ENCODE peak calls at places on chromosome 1, in seven cellular contexts. A is OCI-LY7, E is GM23248, G is MM.1S, V is GM23338, W is HCT116, Y is PC-3. X is an unnamed sample.

GRCh38 chr1:15678578-15678977 is 5.5 kb upstream of the PLEKHM2 start:
- DNase-seq in A (peak), E (peak), G (peak), V (peak), W (peak), Y (peak), X (no peak)

GRCh38 chr1:237181731-237182317 is 139.8 kb downstream of the RYR2 start:
- DNase-seq in A (no peak), E (peak), G (no peak), V (no peak), W (no peak), Y (peak), X (no peak)

GRCh38 chr1:38037481-38037939 is 9.1 kb downstream of the POU3F1 start:
- DNase-seq in A (peak), E (peak), G (no peak), V (no peak), W (no peak), Y (peak), X (no peak)

GRCh38 chr1:39026051-39026946 is at the start of gene NDUFS5:
- DNase-seq in A (peak), E (peak), G (peak), V (peak), W (peak), Y (peak), X (peak)

GRCh38 chr1:12617901-12618660 is at the start of gene DHRS3:
- DNase-seq in A (no peak), E (peak), G (peak), V (peak), W (peak), Y (peak), X (peak)

GRCh38 chr1:208243851-208244583 is at the start of gene PLXNA2:
- DNase-seq in A (peak), E (peak), G (peak), V (peak), W (peak), Y (peak), X (peak)

GRCh38 chr1:189605236-189605635 is 872.4 kb downstream of the BRINP3 start:
- DNase-seq in A (no peak), E (no peak), G (no peak), V (no peak), W (no peak), Y (peak), X (no peak)

GRCh38 chr1:170410391-170411146 is 121.4 kb upstream of the GORAB start:
- DNase-seq in A (no peak), E (peak), G (no peak), V (no peak), W (no peak), Y (peak), X (no peak)

GRCh38 chr1:225537554-225538251 is 109.9 kb upstream of the LBR start:
- DNase-seq in A (no peak), E (no peak), G (no peak), V (no peak), W (no peak), Y (no peak), X (no peak)

GRCh38 chr1:8343464-8344001 is 25.6 kb downstream of the SLC45A1 start:
- DNase-seq in A (no peak), E (peak), G (no peak), V (no peak), W (peak), Y (peak), X (no peak)

GRCh38 chr1:29664711-29665110 is 428.4 kb downstream of the PTPRU start:
- DNase-seq in A (no peak), E (no peak), G (no peak), V (no peak), W (no peak), Y (no peak), X (peak)

GRCh38 chr1:29096255-29096896 is 27.3 kb downstream of the TMEM200B start:
- DNase-seq in A (no peak), E (no peak), G (no peak), V (no peak), W (no peak), Y (peak), X (peak)

GRCh38 chr1:241934181-241934815 is 23.3 kb upstream of the BECN2 start:
- DNase-seq in A (no peak), E (peak), G (no peak), V (peak), W (no peak), Y (no peak), X (peak)

GRCh38 chr1:78408192-78408591 is 82.6 kb upstream of the PTGFR start:
- DNase-seq in A (no peak), E (peak), G (no peak), V (no peak), W (no peak), Y (no peak), X (no peak)

GRCh38 chr1:11680270-11681070 is 478 bp downstream of the MAD2L2 start:
- DNase-seq in A (peak), E (no peak), G (no peak), V (peak), W (no peak), Y (peak), X (peak)

GRCh38 chr1:166676981-166677380 is 162.3 kb upstream of the POGK start:
- DNase-seq in A (no peak), E (no peak), G (no peak), V (peak), W (no peak), Y (no peak), X (no peak)

GRCh38 chr1:119896303-119896702 is at the start of gene ADAM30:
- DNase-seq in A (no peak), E (no peak), G (no peak), V (peak), W (no peak), Y (no peak), X (peak)

GRCh38 chr1:68024635-68025338 is 25.6 kb downstream of the DIRAS3 start:
- DNase-seq in A (no peak), E (no peak), G (no peak), V (no peak), W (no peak), Y (no peak), X (no peak)

GRCh38 chr1:9753121-9753531 is 70.6 kb downstream of the CLSTN1 start:
- DNase-seq in A (no peak), E (peak), G (no peak), V (no peak), W (no peak), Y (peak), X (no peak)

GRCh38 chr1:93324486-93325464 is 20.9 kb upstream of the DR1 start:
- DNase-seq in A (no peak), E (peak), G (no peak), V (no peak), W (peak), Y (peak), X (no peak)

GRCh38 chr1:226798427-226799411 is 59.6 kb upstream of the ITPKB start:
- DNase-seq in A (peak), E (no peak), G (no peak), V (no peak), W (no peak), Y (no peak), X (no peak)
- TF ChIP-seq EZH2phosphoT487 in A (no peak), E (no peak), G (no peak), V (no peak), W (no peak), Y (no peak), X (no peak)

GRCh38 chr1:234582186-234582585 is 27.8 kb downstream of the IRF2BP2 start:
- DNase-seq in A (no peak), E (no peak), G (no peak), V (no peak), W (no peak), Y (no peak), X (no peak)
- H3K4me2 ChIP-seq in A (no peak), E (no peak), G (no peak), V (no peak), W (no peak), Y (no peak), X (no peak)

DNA sequence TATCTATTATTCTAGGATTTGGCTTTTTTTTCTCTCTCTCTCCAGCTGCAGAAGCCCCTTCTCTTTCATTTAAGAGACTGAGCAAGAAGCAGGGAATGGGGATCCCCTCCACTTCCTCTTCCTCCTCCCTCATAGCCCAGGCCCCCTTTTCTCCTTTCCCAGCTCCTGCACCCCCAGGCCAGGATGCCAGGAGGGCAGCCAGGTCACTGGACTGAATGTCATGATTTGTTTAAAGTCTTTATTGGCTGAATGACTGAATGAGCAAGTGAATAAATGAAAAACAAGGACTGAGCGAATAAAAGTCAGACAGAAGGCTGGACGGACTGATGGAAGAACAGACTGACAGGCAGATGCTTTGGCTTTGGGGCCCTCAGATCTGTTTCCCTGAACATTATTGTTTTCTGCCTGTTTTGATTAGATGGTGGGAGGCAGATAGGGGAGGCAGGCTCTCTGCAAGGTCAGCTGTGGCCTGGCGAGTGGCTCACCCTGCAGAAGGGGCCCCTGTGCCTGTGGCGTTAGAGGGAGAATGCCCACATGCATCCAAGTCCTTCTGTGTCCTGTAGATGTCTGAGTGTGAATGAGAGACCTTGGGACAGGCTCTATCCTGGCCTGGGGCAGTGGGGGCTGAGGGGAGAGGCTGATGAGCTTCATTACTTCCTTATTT is 20.3 kb upstream of the ADGRB2 start:
- DNase-seq in A (no peak), E (no peak), G (no peak), V (no peak), W (no peak), Y (no peak), X (no peak)
- TF ChIP-seq EZH2phosphoT487 in A (no peak), E (no peak), G (no peak), V (no peak), W (no peak), Y (no peak), X (no peak)

GRCh38 chr1:152743371-152744145 is 14.3 kb upstream of the KPRP start:
- DNase-seq in A (no peak), E (peak), G (no peak), V (no peak), W (no peak), Y (peak), X (no peak)
- H3K4me2 ChIP-seq in A (no peak), E (peak), G (no peak), V (no peak), W (no peak), Y (no peak), X (no peak)

GRCh38 chr1:200556005-200556404 is 64.5 kb downstream of the KIF14 start:
- DNase-seq in A (no peak), E (peak), G (no peak), V (peak), W (no peak), Y (peak), X (peak)

GRCh38 chr1:200546577-200546976 is 74.0 kb downstream of the KIF14 start:
- DNase-seq in A (no peak), E (no peak), G (no peak), V (no peak), W (no peak), Y (no peak), X (no peak)

DNA sequence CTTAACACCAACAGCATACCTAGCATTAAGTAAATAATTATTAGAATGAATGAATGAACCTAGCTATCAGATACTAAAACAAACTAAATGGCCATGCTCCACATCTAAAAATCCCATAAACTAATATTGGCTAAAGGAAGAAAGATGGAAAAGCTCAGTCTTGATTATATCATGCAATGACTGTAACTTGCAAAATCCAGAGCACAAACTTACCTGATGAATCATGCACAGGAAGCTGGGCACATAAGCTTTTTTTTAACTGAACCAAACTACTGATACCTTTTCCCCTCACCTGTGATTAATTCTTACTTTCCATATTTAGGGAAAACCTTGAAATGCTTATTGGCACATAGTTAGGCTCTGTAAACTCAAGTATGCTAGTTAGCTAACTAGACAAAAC is 70.2 kb downstream of the KIF14 start:
- DNase-seq in A (no peak), E (peak), G (no peak), V (no peak), W (no peak), Y (peak), X (no peak)
- TF ChIP-seq EZH2phosphoT487 in A (no peak), E (no peak), G (no peak), V (no peak), W (no peak), Y (no peak), X (no peak)

GRCh38 chr1:110265186-110265585 is 55.1 kb downstream of the KCNC4 start:
- DNase-seq in A (no peak), E (no peak), G (no peak), V (no peak), W (no peak), Y (no peak), X (no peak)

GRCh38 chr1:110260194-110260593 is 50.1 kb downstream of the KCNC4 start:
- DNase-seq in A (no peak), E (no peak), G (no peak), V (no peak), W (no peak), Y (no peak), X (no peak)

GRCh38 chr1:110264430-110264829 is 54.3 kb downstream of the KCNC4 start:
- DNase-seq in A (no peak), E (no peak), G (no peak), V (no peak), W (no peak), Y (no peak), X (no peak)

GRCh38 chr1:110262296-110262695 is 52.2 kb downstream of the KCNC4 start:
- DNase-seq in A (no peak), E (no peak), G (no peak), V (no peak), W (no peak), Y (no peak), X (no peak)

DNA sequence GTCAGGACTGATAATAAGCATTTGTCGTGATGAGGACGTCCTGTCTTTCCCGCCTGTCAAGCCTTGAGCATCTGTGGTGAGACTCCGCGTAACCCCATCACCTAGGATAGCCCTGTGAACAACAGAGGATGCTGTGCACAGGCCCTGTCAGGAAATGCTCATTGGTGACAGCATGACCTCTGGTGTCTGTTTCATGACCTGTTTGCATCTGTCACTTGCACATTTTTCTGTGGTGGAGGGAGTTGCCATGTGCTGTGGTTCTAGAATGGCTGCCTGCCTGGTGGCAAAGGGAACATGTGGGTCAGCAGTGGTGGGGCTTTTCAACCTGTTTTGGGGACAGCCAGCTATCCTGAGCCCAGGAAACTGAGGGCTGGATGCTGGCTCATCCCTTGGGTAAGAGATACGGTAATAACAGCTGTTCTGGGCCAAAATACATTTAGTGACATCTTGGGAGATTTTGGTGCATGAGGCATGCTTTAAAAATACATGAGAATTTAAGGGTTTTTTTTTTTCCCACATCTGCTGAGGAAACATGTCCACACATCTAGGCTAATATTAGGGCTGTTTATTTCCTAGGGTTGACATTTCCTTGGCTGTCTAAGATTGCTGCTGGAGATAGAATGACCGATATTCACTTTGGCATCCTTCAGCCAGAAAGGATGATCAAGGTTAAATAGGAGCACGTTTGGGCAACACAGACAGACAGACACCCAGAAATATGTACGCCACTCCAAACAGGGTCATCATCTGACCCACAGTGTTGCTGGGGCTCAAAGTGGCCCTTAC is 52.9 kb downstream of the KCNC4 start:
- DNase-seq in A (peak), E (no peak), G (peak), V (no peak), W (no peak), Y (no peak), X (no peak)
- H3K4me2 ChIP-seq in A (no peak), E (no peak), G (no peak), V (no peak), W (no peak), Y (no peak), X (no peak)

DNA sequence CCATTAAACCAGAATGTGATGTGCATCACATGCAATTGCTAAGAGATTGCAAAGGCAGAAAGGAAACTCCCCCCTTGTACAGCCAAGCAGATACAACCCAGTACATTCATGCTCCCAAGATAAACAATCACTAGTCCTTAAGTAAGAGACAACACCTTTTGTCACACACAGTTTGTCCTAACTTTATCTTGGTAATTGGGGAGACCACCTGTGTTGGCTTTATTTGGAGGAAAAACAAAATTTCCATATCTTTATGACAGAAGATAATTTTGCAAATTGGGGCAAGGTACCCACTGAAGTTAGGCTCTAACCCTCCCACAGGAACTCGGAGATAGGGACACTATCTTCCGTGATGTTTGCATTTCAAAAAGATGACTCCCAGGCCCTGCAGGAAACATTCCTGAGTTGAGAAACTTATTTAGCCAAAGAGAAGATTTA is 175.0 kb upstream of the TNR start:
- DNase-seq in A (no peak), E (no peak), G (no peak), V (peak), W (no peak), Y (no peak), X (no peak)
- TF ChIP-seq EZH2phosphoT487 in A (no peak), E (no peak), G (no peak), V (no peak), W (no peak), Y (no peak), X (no peak)

DNA sequence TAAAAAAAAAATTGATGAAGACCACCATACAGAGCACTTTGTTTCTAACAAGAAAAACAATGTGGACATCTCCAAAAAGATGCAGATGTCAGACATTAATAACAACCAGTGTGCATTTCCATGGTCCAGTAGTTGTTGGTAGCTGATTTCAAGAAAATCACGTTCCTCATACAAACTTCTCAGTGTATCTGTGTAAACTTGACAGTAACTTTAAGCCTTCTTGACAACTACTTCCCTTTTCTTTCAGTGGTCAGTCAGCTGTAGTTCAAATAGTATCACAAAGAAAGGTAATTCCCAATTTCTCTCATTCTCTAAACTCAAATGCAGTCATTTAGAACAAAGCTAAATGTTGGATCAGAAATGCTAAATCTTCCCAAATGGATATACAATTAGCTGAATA is 879.9 kb downstream of the AMY1C start:
- DNase-seq in A (no peak), E (no peak), G (no peak), V (no peak), W (no peak), Y (no peak), X (no peak)
- H3K4me2 ChIP-seq in A (no peak), E (no peak), G (no peak), V (no peak), W (no peak), Y (no peak), X (no peak)

GRCh38 chr1:159749630-159750029 is 31.1 kb upstream of the DUSP23 start:
- DNase-seq in A (no peak), E (no peak), G (no peak), V (no peak), W (no peak), Y (no peak), X (no peak)

GRCh38 chr1:159751022-159751421 is 29.7 kb upstream of the DUSP23 start:
- DNase-seq in A (no peak), E (no peak), G (no peak), V (no peak), W (no peak), Y (no peak), X (no peak)

GRCh38 chr1:159752135-159752580 is 28.6 kb upstream of the DUSP23 start:
- DNase-seq in A (no peak), E (peak), G (no peak), V (no peak), W (no peak), Y (no peak), X (no peak)

GRCh38 chr1:159746676-159747075 is 32.3 kb upstream of the CRP start:
- DNase-seq in A (no peak), E (peak), G (no peak), V (no peak), W (no peak), Y (no peak), X (no peak)
- TF ChIP-seq EZH2phosphoT487 in A (no peak), E (no peak), G (no peak), V (no peak), W (no peak), Y (no peak), X (no peak)

X was measured in neural progenitor cell.